ENCODE peak calls at places on chromosomes 2 and 18, in seven cellular contexts. F, V, O, U, N, Q and C are unnamed samples. For H3K4me1, the result is how much of the 10 kb centered on the place peaks cover.

GRCh38 chr2:50547521-50547920 is 484.4 kb downstream of the NRXN1 start:
- DNase-seq in U (no peak), V (no peak), Q (no peak), N (no peak), O (peak), F (no peak), C (no peak)

GRCh38 chr18:22185298-22185697 is 15.9 kb downstream of the GATA6 start:
- DNase-seq in F (no peak), Q (no peak), U (peak), O (no peak), V (no peak), N (no peak), C (no peak)

GRCh38 chr2:169704160-169704713 is 10.0 kb downstream of the PHOSPHO2 start:
- DNase-seq in Q (no peak), V (no peak), O (no peak), U (no peak), N (no peak), F (no peak), C (no peak)

GRCh38 chr18:61502472-61502871 is 169.2 kb downstream of the CDH20 start:
- DNase-seq in U (peak), F (no peak), O (peak), N (peak), V (peak), Q (peak), C (peak)

GRCh38 chr2:29459445-29460179 is 344.4 kb downstream of the CLIP4 start:
- DNase-seq in U (no peak), V (peak), F (no peak), N (no peak), Q (no peak), O (peak), C (no peak)

GRCh38 chr18:28075501-28075900 is 101.4 kb downstream of the CDH2 start:
- DNase-seq in V (peak), N (no peak), O (no peak), Q (peak), F (no peak), U (no peak), C (peak)

GRCh38 chr18:46915800-46916550 is 1.3 kb downstream of the PIAS2 start:
- DNase-seq in O (peak), F (no peak), Q (no peak), V (peak), N (no peak), U (no peak), C (peak)

GRCh38 chr2:44546469-44547127 is 184.9 kb downstream of the CAMKMT start:
- DNase-seq in V (no peak), U (no peak), F (no peak), N (no peak), O (no peak), Q (no peak), C (peak)

GRCh38 chr2:25981596-25982272 is 563 bp downstream of the KIF3C start:
- DNase-seq in Q (no peak), O (no peak), U (no peak), N (no peak), V (peak), F (no peak), C (peak)

GRCh38 chr2:216350214-216350789 is 22.0 kb downstream of the MARCHF4 start:
- DNase-seq in N (no peak), F (no peak), Q (peak), V (peak), O (peak), U (no peak), C (no peak)

GRCh38 chr18:67634631-67635338 is 118.3 kb upstream of the DSEL start:
- DNase-seq in F (no peak), Q (no peak), O (no peak), N (no peak), U (no peak), V (no peak), C (peak)

GRCh38 chr18:67639872-67640271 is 123.4 kb upstream of the DSEL start:
- DNase-seq in N (no peak), O (no peak), V (peak), F (no peak), U (no peak), Q (no peak), C (no peak)

GRCh38 chr18:67636597-67637385 is 120.3 kb upstream of the DSEL start:
- DNase-seq in F (no peak), O (no peak), N (no peak), Q (no peak), U (no peak), V (no peak), C (no peak)

GRCh38 chr18:67628674-67629073 is 112.2 kb upstream of the DSEL start:
- DNase-seq in Q (no peak), F (no peak), V (no peak), U (no peak), N (no peak), O (no peak), C (no peak)

DNA sequence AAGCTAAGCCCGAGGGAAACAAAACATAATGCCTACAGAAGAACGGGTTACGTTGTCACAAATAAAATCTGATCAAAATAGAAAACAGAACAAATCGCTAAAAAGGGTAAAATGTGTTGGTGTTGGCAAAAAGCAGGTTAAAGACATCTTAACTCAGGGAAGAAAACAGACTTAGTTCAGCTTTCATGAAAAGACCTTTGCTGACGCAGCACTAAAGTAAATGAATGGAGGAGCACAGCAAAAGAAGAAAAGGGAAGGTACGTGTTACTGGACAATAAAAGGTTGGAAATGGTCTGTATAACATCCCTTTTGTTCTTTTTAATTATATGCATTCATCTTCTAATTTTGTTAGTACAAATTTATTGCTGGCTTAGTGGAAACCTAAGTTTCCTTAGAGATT is 117.4 kb upstream of the DSEL start:
- DNase-seq in U (no peak), Q (no peak), O (no peak), F (no peak), N (no peak), V (no peak), C (no peak)
- H3K4me1 ChIP-seq in U (under half), Q (under half), O (under half), F (under half), N (under half), V (under half), C (under half)

DNA sequence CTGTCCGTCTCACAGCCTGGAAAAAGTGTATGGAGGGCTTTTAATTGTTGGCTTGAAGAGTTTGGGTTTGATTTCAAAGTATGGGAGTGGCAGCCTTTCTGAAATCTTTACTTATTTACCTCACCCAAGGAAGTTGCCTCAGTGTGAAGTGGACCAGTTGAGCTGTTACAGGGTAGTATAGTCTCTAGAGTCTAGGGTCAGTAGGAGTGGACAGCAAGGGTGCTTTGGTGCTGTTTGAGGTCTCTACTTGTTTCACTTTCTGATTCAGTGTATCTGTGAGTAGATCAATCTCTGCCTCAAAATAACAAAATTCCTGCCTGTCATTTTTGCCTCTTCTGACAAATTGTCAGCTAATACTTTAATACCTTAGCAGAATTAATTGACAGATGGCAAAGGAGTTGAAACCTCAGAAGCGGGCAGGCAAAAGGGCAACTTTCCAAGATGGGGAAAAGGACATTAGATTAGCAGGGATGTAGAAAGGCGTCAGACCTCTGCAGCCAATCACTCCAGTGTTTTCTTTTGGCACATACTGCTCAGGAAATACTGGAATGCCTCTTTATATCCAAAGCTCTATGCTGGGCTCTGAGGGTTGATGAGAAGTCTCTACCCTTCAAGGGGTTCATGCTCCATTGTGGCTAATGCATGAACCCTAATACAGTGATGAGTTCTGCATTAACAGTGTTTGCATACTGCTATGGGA is 5.9 kb downstream of the RIOK3 start:
- DNase-seq in F (no peak), N (no peak), V (no peak), Q (no peak), U (no peak), O (no peak), C (no peak)
- H3K4me1 ChIP-seq in F (half or more), N (under half), V (under half), Q (under half), U (half or more), O (under half), C (under half)

GRCh38 chr2:207762146-207762545 is 7.6 kb downstream of the FZD5 start:
- DNase-seq in N (no peak), O (peak), F (no peak), V (peak), U (no peak), Q (no peak), C (no peak)

GRCh38 chr2:207765960-207766582 is 3.6 kb downstream of the FZD5 start:
- DNase-seq in Q (no peak), F (no peak), N (no peak), O (no peak), U (no peak), V (no peak), C (no peak)

GRCh38 chr2:207765541-207765940 is 4.2 kb downstream of the FZD5 start:
- DNase-seq in N (no peak), Q (peak), F (peak), O (no peak), U (peak), V (no peak), C (no peak)

GRCh38 chr2:207764096-207764630 is 5.5 kb downstream of the FZD5 start:
- DNase-seq in F (no peak), O (no peak), Q (no peak), N (no peak), V (no peak), U (no peak), C (no peak)

DNA sequence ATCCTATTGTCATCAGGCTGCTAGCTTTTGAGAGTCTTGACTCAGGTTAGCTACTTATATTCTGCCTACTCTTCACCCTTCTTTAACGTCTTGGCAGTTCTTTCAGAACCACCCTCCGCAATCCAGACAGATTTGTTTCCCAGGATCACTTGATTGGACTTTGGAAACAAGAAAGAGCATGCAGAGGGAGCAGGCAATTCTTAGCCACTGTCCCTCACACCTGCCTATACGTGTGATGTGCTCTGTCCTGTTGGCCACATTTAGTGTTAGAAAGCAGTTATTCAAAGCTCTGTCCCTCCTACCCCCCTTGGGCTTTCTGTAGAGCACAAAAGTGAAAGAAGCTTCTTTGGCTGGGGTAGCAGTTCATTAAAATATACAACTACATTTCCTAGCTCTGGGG is 6.4 kb downstream of the FZD5 start:
- DNase-seq in V (no peak), Q (no peak), O (no peak), N (no peak), F (no peak), U (no peak), C (no peak)
- H3K4me1 ChIP-seq in V (under half), Q (under half), O (under half), N (under half), F (under half), U (half or more), C (under half)

DNA sequence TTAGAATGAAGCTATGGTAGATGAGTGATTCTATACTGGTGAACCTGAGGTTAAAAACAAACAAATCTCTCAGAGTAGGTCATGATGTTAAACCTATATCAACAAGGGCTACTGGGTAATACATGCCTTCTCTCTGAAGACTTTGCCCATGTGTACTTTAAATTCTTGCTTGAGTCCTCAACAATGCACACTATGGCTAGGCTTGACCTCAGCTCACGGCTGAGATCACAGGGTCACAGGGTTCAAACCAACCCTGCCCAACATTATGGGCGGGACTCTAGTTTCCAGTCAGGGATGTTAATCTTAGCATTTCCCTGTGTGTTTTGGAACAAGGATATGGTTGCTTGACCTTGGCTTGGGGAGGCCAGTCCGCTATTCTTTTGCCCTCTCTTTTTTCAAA is 7.7 kb downstream of the CD28 start:
- DNase-seq in N (no peak), Q (no peak), F (no peak), O (no peak), U (no peak), V (no peak), C (no peak)
- H3K4me1 ChIP-seq in N (under half), Q (under half), F (under half), O (under half), U (under half), V (under half), C (under half)

DNA sequence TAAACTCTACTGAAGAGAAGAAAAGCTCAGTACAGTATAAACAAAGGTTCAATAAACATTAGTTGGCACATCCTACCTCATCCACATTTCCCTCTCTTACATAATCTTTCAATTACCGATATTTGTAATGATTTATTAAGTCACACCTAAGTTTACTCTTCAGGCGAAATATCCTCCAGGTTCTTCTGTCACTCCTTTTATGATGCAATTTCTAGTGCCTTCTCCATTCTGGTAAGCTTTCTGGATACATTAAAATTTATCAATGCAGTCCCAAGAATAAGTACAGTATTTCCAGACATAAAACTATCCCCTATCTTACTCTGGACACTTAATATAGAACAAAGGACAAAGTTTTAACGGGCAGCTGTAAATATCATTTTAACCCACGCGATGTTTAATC is 5.6 kb downstream of the HNRNPLL start:
- DNase-seq in F (no peak), V (no peak), O (no peak), N (no peak), Q (no peak), U (no peak), C (no peak)
- H3K4me1 ChIP-seq in F (half or more), V (under half), O (under half), N (under half), Q (half or more), U (under half), C (under half)

GRCh38 chr2:16655457-16655837 is 10.2 kb downstream of the CYRIA start:
- DNase-seq in Q (no peak), V (no peak), N (no peak), O (no peak), U (no peak), F (no peak), C (no peak)

GRCh38 chr2:16656784-16657391 is 8.7 kb downstream of the CYRIA start:
- DNase-seq in F (peak), V (no peak), N (no peak), Q (no peak), O (no peak), U (no peak), C (no peak)

GRCh38 chr2:16654775-16655456 is 10.7 kb downstream of the CYRIA start:
- DNase-seq in F (no peak), O (no peak), Q (no peak), U (no peak), N (no peak), V (no peak), C (no peak)

GRCh38 chr2:16658082-16658481 is 7.6 kb downstream of the CYRIA start:
- DNase-seq in Q (no peak), V (no peak), F (no peak), O (no peak), U (no peak), N (no peak), C (no peak)

GRCh38 chr2:16656087-16656486 is 9.5 kb downstream of the CYRIA start:
- DNase-seq in O (no peak), U (no peak), N (no peak), V (no peak), F (no peak), Q (no peak), C (no peak)
- H3K4me1 ChIP-seq in O (under half), U (under half), N (under half), V (under half), F (half or more), Q (under half), C (under half)

DNA sequence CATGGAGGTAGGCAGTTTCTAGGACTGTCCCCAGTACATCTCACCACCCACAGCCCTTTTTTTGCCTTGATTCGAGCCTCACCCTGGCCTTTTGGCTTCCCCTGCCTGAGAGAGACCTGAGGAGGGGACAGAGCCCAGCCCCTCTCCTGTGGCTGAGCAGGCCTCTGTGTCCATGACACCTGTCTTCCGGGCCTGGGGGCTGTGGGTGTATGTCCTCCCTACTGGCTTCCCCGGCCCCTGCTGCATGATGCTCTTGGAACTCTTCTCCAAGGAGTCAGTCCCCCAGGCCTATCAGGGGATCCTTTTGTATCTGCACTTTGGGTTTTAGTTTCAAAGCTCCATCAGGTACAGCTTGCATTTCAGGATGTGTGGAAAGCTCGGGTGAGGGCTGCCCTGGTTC is 80.4 kb downstream of the STPG4 start:
- DNase-seq in U (no peak), N (no peak), F (no peak), V (no peak), Q (no peak), O (no peak), C (no peak)
- H3K4me1 ChIP-seq in U (under half), N (half or more), F (half or more), V (half or more), Q (half or more), O (under half), C (under half)

GRCh38 chr2:127085260-127085666 is 21.7 kb downstream of the BIN1 start:
- DNase-seq in O (peak), N (no peak), U (no peak), F (peak), V (peak), Q (no peak), C (no peak)

GRCh38 chr2:127088706-127089105 is 18.2 kb downstream of the BIN1 start:
- DNase-seq in F (no peak), Q (no peak), U (no peak), V (no peak), O (no peak), N (no peak), C (no peak)

GRCh38 chr2:127087780-127088495 is 19.0 kb downstream of the BIN1 start:
- DNase-seq in V (no peak), F (no peak), N (no peak), O (peak), U (no peak), Q (no peak), C (no peak)

GRCh38 chr2:127084611-127085031 is 22.3 kb downstream of the BIN1 start:
- DNase-seq in V (peak), N (no peak), O (no peak), U (no peak), F (no peak), Q (no peak), C (no peak)

DNA sequence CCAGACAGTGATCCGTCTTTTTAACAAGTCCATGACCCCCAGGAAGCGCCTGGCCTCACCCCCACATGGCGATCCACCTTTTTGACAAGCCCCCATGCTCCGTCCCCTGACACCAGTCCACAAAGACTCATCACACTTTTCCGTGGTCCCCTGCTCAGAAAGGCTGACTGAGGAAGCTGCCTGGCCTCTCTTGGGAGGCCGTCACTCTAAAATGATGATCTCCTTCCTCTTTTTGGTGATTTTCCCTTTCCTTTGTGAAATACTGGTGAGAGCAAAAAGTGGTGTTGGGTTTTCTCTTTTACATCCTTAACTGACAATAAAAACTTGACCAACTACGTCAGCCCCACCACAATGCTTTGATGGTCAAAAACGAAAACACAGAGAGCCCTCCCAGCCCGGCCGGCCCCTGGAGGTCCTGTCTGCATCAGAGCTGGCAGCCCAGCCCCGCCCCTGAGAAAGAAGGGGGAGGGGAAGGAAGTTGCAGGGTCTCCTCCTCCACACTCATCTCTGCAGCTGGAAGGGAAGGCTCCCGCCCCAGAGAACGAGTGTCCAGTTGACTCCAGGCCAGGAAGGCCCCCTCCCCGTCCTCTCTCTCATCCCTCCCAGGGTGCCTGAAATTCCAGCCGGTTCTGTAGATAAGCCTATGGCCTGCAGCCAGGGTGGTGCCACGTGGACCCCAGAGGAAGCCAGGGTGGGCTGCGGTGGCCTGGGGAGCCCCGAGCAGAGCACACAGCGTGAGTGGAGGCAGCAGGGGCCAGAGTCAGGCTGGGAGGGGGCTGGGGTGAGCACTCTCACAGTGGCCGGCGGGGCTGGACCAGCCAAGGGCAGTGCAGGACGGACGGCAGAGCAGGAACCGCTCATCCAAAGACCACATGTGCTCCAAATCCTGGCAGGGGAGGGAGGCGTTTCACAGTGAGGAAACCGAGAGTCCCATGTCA is 19.9 kb downstream of the BIN1 start:
- DNase-seq in Q (no peak), V (peak), O (peak), U (no peak), F (peak), N (no peak), C (peak)
- H3K4me1 ChIP-seq in Q (under half), V (under half), O (under half), U (under half), F (half or more), N (under half), C (half or more)